ENCODE peak calls at places on chromosomes 4 and X, in four cellular contexts. X, E, K and Q are unnamed samples.

GRCh38 chrX:71532753-71533425 is at the start of gene OGT:
- DNase-seq in X (peak; percentile 92), E (peak; percentile 81), K (peak; percentile 80), Q (peak; percentile 89)

GRCh38 chrX:14235004-14235403 is 205.3 kb upstream of the GEMIN8 start:
- DNase-seq in X (no peak), E (peak; percentile 37), K (no peak), Q (no peak)

GRCh38 chrX:7154040-7154597 is 6.2 kb upstream of the PUDP start:
- DNase-seq in X (no peak), E (no peak), K (no peak), Q (no peak)

GRCh38 chrX:155086202-155086840 is 15.0 kb downstream of the BRCC3 start:
- DNase-seq in X (no peak), E (peak; percentile 38), K (peak; percentile 57), Q (no peak)

GRCh38 chrX:65769564-65770292 is 102.3 kb downstream of the MSN start:
- DNase-seq in X (no peak), E (no peak), K (no peak), Q (no peak)

GRCh38 chr4:123260429-123261052 is 136.1 kb upstream of the SPRY1 start:
- DNase-seq in X (no peak), E (no peak), K (no peak), Q (no peak)

GRCh38 chr4:82739292-82740190 is 59.1 kb downstream of the SCD5 start:
- DNase-seq in X (peak; percentile 49), E (peak; percentile 93), K (peak; percentile 87), Q (peak; percentile 80)

GRCh38 chrX:133495464-133496391 is 80.4 kb upstream of the GPC4 start:
- DNase-seq in X (peak; percentile 71), E (no peak), K (no peak), Q (peak; percentile 6)

GRCh38 chr4:8201341-8201781 is 2.3 kb downstream of the SH3TC1 start:
- DNase-seq in X (no peak), E (no peak), K (no peak), Q (no peak)